ENCODE peak calls at places on chromosomes 2 and 18, in five cellular contexts. D is stomach, M is GM23248, C is esophagus squamous epithelium, E is mammary epithelial cell. Q is an unnamed sample.

GRCh38 chr18:68713131-68713530 is 1.8 kb downstream of the TMX3 start:
- DNase-seq in D (no peak), M (no peak), C (no peak), E (no peak), Q (no peak)

GRCh38 chr18:13376298-13376840 is 157.8 kb downstream of the LDLRAD4 start:
- DNase-seq in D (no peak), M (no peak), C (no peak), E (no peak), Q (no peak)

GRCh38 chr2:27807476-27807875 is 36.0 kb downstream of the MRPL33 start:
- DNase-seq in D (peak; percentile 51), M (peak; percentile 49), C (no peak), E (peak; percentile 35), Q (peak; percentile 36)

GRCh38 chr2:118714115-118714514 is 133.3 kb downstream of the EN1 start:
- DNase-seq in D (no peak), M (no peak), C (no peak), E (no peak), Q (no peak)

GRCh38 chr2:236904389-236905263 is 181.1 kb upstream of the COPS8 start:
- DNase-seq in D (no peak), M (peak; percentile 59), C (no peak), E (no peak), Q (no peak)

GRCh38 chr2:73894475-73894850 is 1.7 kb downstream of the ACTG2 start:
- DNase-seq in D (no peak), M (no peak), C (no peak), E (no peak), Q (no peak)

GRCh38 chr2:191635333-191636234 is 42.4 kb upstream of the NABP1 start:
- DNase-seq in D (no peak), M (peak; percentile 85), C (no peak), E (peak; percentile 61), Q (no peak)

GRCh38 chr2:18829331-18829902 is 240.0 kb upstream of the NT5C1B start:
- DNase-seq in D (no peak), M (peak; percentile 85), C (no peak), E (peak; percentile 35), Q (no peak)

GRCh38 chr18:31042391-31043181 is at the start of gene DSC3:
- DNase-seq in D (no peak), M (no peak), C (no peak), E (peak; percentile 97), Q (peak; percentile 60)

GRCh38 chr18:2847341-2848144 is 737 bp downstream of the EMILIN2 start:
- DNase-seq in D (no peak), M (peak; percentile 68), C (no peak), E (peak; percentile 22), Q (no peak)

GRCh38 chr2:37711308-37711731 is 39.9 kb upstream of the CDC42EP3 start:
- DNase-seq in D (no peak), M (peak; percentile 92), C (no peak), E (peak; percentile 73), Q (peak; percentile 48)

GRCh38 chr2:121185571-121186074 is 99.4 kb downstream of the TFCP2L1 start:
- DNase-seq in D (peak; percentile 29), M (peak; percentile 37), C (no peak), E (peak; percentile 96), Q (no peak)

GRCh38 chr2:76998713-76999112 is 523.5 kb downstream of the LRRTM4 start:
- DNase-seq in D (no peak), M (no peak), C (no peak), E (no peak), Q (no peak)

GRCh38 chr2:239378918-239379640 is 21.7 kb downstream of the HDAC4 start:
- DNase-seq in D (no peak), M (no peak), C (no peak), E (no peak), Q (no peak)

GRCh38 chr2:127117603-127118002 is 10.6 kb upstream of the BIN1 start:
- DNase-seq in D (no peak), M (no peak), C (no peak), E (no peak), Q (no peak)

GRCh38 chr2:230521386-230521785 is 105.4 kb downstream of the SP100 start:
- DNase-seq in D (no peak), M (no peak), C (no peak), E (no peak), Q (no peak)

GRCh38 chr2:230520061-230520874 is 104.3 kb downstream of the SP100 start:
- DNase-seq in D (no peak), M (no peak), C (no peak), E (no peak), Q (no peak)

GRCh38 chr2:230520875-230521155 is 104.8 kb downstream of the SP100 start:
- DNase-seq in D (no peak), M (peak; percentile 30), C (no peak), E (peak; percentile 82), Q (no peak)

GRCh38 chr2:230525682-230526081 is 109.7 kb downstream of the SP100 start:
- DNase-seq in D (no peak), M (no peak), C (no peak), E (no peak), Q (no peak)
- H3K9me3 ChIP-seq in D (peaks cover 66% of the 10 kb centered on the region), M (no peaks in the 10 kb centered on the region), C (peaks cover 62% of the 10 kb centered on the region), E (peaks cover 28% of the 10 kb centered on the region), Q (no peaks in the 10 kb centered on the region)

DNA sequence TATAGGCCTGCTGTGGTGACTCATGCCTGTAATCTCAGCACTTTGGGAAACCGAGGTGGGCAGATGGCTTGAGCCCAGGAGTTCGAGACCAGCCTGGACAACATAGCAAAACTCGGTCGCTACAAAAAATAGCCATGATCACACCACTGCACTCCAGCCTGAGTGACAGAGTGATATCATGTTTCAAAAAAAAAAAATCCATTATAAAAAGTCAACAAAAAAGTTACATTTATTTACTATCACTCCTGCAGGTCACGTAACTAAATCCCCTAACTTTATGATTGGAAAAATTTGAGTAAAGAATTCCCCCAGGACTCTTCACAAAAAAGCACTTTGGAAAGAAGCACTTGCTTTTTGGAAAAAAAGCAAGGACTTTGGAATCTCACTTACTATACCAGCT is 46.4 kb upstream of the AGPS start:
- DNase-seq in D (no peak), M (no peak), C (no peak), E (no peak), Q (no peak)
- H3K4me3 ChIP-seq in D (no peak overlapping the region), M (no peak overlapping the region), C (no peak overlapping the region), E (no peak overlapping the region), Q (no peak overlapping the region)

DNA sequence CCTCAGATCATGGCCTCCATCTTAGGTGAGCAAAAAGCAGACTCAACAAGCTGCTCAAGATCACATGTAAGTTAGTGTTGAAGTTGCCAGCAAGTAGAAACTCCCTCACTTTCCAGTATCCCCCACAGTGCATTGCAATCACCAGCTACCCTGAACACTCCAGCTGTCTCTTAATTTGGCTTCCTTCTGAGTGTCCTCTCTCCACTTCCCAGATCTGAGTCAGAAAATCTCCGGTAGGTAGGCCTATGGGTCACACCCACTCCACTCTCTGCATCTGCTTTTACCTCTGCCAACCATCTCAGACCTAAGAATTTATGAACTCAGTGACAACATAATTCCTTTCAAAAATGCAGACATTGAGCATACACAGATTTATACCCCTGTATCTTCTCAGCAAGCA is 657.0 kb downstream of the EPHA4 start:
- DNase-seq in D (no peak), M (no peak), C (no peak), E (peak; percentile 5), Q (no peak)
- H3K9me3 ChIP-seq in D (no peaks in the 10 kb centered on the region), M (no peaks in the 10 kb centered on the region), C (no peaks in the 10 kb centered on the region), E (no peaks in the 10 kb centered on the region), Q (no peaks in the 10 kb centered on the region)

GRCh38 chr2:216188268-216188850 is 79.2 kb downstream of the XRCC5 start:
- DNase-seq in D (no peak), M (peak; percentile 9), C (no peak), E (no peak), Q (no peak)
- H3K4me3 ChIP-seq in D (no peak overlapping the region), M (peak overlapping the region; percentile 35), C (no peak overlapping the region), E (no peak overlapping the region), Q (no peak overlapping the region)

GRCh38 chr18:75471850-75472249 is 44.3 kb upstream of the SMIM21 start:
- DNase-seq in D (no peak), M (no peak), C (no peak), E (no peak), Q (no peak)
- H3K9me3 ChIP-seq in D (no peaks in the 10 kb centered on the region), M (no peaks in the 10 kb centered on the region), C (no peaks in the 10 kb centered on the region), E (no peaks in the 10 kb centered on the region), Q (no peaks in the 10 kb centered on the region)

DNA sequence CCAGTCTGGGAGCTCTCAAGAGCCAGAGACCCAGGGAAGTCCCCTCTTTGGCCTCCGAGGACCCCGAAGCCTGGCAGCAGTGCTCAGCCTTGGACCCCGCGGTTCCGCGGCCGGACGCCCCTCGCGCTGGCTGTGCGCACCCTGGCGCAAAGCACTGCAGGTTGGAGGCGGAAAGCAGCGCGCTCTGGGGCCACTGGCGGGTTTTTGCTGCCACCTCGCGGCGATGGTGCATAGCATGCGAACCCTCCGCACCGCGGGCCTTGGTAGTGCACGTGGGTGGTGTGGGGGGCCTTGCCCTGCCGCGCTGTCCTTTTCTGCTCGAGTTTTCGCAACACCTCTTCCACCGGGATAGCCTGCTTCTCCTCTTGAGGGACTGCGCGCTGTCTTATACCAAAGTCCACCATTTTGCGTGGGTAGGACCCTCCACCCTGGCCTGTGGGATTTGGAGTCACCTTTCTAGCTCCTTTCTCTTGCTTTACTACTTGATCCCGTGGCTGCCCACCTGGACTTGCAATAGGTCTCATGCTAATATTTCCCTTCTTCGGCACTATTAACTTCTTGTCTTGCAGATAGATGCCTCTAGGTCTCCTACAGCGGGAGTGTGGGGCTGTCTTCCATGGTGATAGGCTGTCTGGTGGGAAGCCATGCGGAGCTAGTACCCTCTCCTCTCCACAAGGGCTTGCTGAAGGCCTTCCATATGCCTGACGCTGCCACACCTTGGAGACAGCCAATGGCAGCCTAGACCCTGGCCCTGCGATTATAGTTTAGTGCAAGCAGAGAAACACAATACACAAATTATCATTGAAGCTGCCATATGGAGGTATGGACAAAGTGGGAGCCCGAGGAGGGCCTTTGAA is 14.3 kb downstream of the SIX3 start:
- DNase-seq in D (peak; percentile 73), M (peak; percentile 87), C (no peak), E (peak; percentile 54), Q (peak; percentile 52)
- H3K4me3 ChIP-seq in D (peak overlapping the region; percentile 39), M (peak overlapping the region; percentile 57), C (peak overlapping the region; percentile 50), E (peak overlapping the region; percentile 25), Q (no peak overlapping the region)

GRCh38 chr2:123839326-123839725 is 185.8 kb upstream of the CNTNAP5 start:
- DNase-seq in D (no peak), M (no peak), C (no peak), E (no peak), Q (no peak)

GRCh38 chr2:123840614-123841013 is 184.5 kb upstream of the CNTNAP5 start:
- DNase-seq in D (no peak), M (no peak), C (no peak), E (no peak), Q (no peak)

GRCh38 chr2:123840016-123840415 is 185.1 kb upstream of the CNTNAP5 start:
- DNase-seq in D (no peak), M (no peak), C (no peak), E (peak; percentile 3), Q (no peak)
- H3K9me3 ChIP-seq in D (peaks cover 37% of the 10 kb centered on the region), M (peaks cover 5% of the 10 kb centered on the region), C (peaks cover 17% of the 10 kb centered on the region), E (peaks cover 14% of the 10 kb centered on the region), Q (no peaks in the 10 kb centered on the region)

DNA sequence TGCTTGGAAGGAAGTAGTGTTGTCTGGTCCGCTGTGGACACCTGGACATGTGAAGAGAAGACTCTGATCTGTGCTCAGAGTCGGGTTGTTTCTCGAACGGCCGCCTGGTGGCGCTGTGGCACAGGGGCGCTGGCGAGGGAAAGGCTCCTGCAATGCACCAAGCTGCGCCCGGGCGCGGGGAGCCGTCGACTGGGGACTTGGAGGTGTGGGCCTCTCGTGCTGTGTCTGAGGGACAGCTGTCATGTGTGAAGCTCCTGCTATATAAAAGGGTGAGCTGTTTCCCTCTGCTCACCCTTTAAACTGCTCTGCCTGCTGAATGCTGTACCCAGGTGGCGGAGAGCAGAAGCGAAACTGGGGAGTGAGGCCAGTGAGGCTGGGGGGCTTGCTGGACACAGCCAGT is 44.0 kb downstream of the GNAL start:
- DNase-seq in D (peak; percentile 81), M (peak; percentile 70), C (no peak), E (peak; percentile 63), Q (peak; percentile 65)
- H3K4me3 ChIP-seq in D (peak overlapping the region; percentile 33), M (no peak overlapping the region), C (peak overlapping the region; percentile 57), E (no peak overlapping the region), Q (peak overlapping the region; percentile 25)

GRCh38 chr18:35597758-35598157 is 16.2 kb downstream of the GALNT1 start:
- DNase-seq in D (no peak), M (no peak), C (no peak), E (no peak), Q (no peak)
- H3K9me3 ChIP-seq in D (peaks cover 14% of the 10 kb centered on the region), M (no peaks in the 10 kb centered on the region), C (peaks cover 8% of the 10 kb centered on the region), E (no peaks in the 10 kb centered on the region), Q (no peaks in the 10 kb centered on the region)